ENCODE peak calls at places on chromosomes 16 and 17, in ten cellular contexts. One of them, this sample, is unnamed.

GRCh38 chr16:72149676-72150464 is 22.1 kb downstream of the PMFBP1 start:
- DNase-seq in LoVo: no peak
- DNase-seq in GM23248: no peak
- DNase-seq in G401: peak; percentile 17
- DNase-seq in CD4-positive, alpha-beta memory T cell: no peak
- DNase-seq in glomerular endothelial cell: no peak
- DNase-seq in upper lobe of right lung: no peak
- DNase-seq in neural progenitor cell: peak; percentile 46
- DNase-seq in brain microvascular endothelial cell: no peak
- DNase-seq in NCI-H460: no peak
- DNase-seq in this sample: peak; percentile 59

GRCh38 chr17:61404702-61405046 is 5.0 kb downstream of the TBX2 start:
- DNase-seq in LoVo: no peak
- DNase-seq in GM23248: no peak
- DNase-seq in G401: no peak
- DNase-seq in CD4-positive, alpha-beta memory T cell: no peak
- DNase-seq in glomerular endothelial cell: no peak
- DNase-seq in upper lobe of right lung: peak; percentile 59
- DNase-seq in neural progenitor cell: no peak
- DNase-seq in brain microvascular endothelial cell: no peak
- DNase-seq in NCI-H460: no peak
- DNase-seq in this sample: no peak

GRCh38 chr17:1718362-1719165 is 5.9 kb upstream of the WDR81 start:
- DNase-seq in LoVo: no peak
- DNase-seq in GM23248: no peak
- DNase-seq in G401: no peak
- DNase-seq in CD4-positive, alpha-beta memory T cell: no peak
- DNase-seq in glomerular endothelial cell: no peak
- DNase-seq in upper lobe of right lung: peak; percentile 67
- DNase-seq in neural progenitor cell: no peak
- DNase-seq in brain microvascular endothelial cell: no peak
- DNase-seq in NCI-H460: no peak
- DNase-seq in this sample: peak; percentile 27

GRCh38 chr17:4136373-4136772 is 6.5 kb downstream of the ZZEF1 start:
- DNase-seq in LoVo: no peak
- DNase-seq in GM23248: no peak
- DNase-seq in G401: no peak
- DNase-seq in CD4-positive, alpha-beta memory T cell: no peak
- DNase-seq in glomerular endothelial cell: no peak
- DNase-seq in upper lobe of right lung: peak; percentile 89
- DNase-seq in neural progenitor cell: no peak
- DNase-seq in brain microvascular endothelial cell: no peak
- DNase-seq in NCI-H460: no peak
- DNase-seq in this sample: no peak

GRCh38 chr17:65121916-65122821 is 15.0 kb upstream of the RGS9 start:
- DNase-seq in LoVo: no peak
- DNase-seq in GM23248: no peak
- DNase-seq in G401: no peak
- DNase-seq in CD4-positive, alpha-beta memory T cell: no peak
- DNase-seq in glomerular endothelial cell: no peak
- DNase-seq in upper lobe of right lung: no peak
- DNase-seq in neural progenitor cell: no peak
- DNase-seq in brain microvascular endothelial cell: no peak
- DNase-seq in NCI-H460: no peak
- DNase-seq in this sample: no peak

GRCh38 chr16:66996324-66996982 is 8.1 kb downstream of the CES4A start:
- DNase-seq in LoVo: no peak
- DNase-seq in GM23248: peak; percentile 90
- DNase-seq in G401: peak; percentile 37
- DNase-seq in CD4-positive, alpha-beta memory T cell: no peak
- DNase-seq in glomerular endothelial cell: no peak
- DNase-seq in upper lobe of right lung: peak; percentile 69
- DNase-seq in neural progenitor cell: no peak
- DNase-seq in brain microvascular endothelial cell: peak; percentile 25
- DNase-seq in NCI-H460: no peak
- DNase-seq in this sample: no peak

GRCh38 chr17:83113792-83114191 is 34.4 kb downstream of the METRNL start:
- DNase-seq in LoVo: no peak
- DNase-seq in GM23248: no peak
- DNase-seq in G401: no peak
- DNase-seq in CD4-positive, alpha-beta memory T cell: no peak
- DNase-seq in glomerular endothelial cell: no peak
- DNase-seq in upper lobe of right lung: no peak
- DNase-seq in neural progenitor cell: no peak
- DNase-seq in brain microvascular endothelial cell: no peak
- DNase-seq in NCI-H460: no peak
- DNase-seq in this sample: no peak

GRCh38 chr16:49575352-49576172 is 202.0 kb downstream of the C16orf78 start:
- DNase-seq in LoVo: no peak
- DNase-seq in GM23248: no peak
- DNase-seq in G401: no peak
- DNase-seq in CD4-positive, alpha-beta memory T cell: no peak
- DNase-seq in glomerular endothelial cell: no peak
- DNase-seq in upper lobe of right lung: no peak
- DNase-seq in neural progenitor cell: no peak
- DNase-seq in brain microvascular endothelial cell: no peak
- DNase-seq in NCI-H460: no peak
- DNase-seq in this sample: peak; percentile 66

GRCh38 chr16:62665269-62665668 is 629.0 kb upstream of the CDH8 start:
- DNase-seq in LoVo: no peak
- DNase-seq in GM23248: no peak
- DNase-seq in G401: no peak
- DNase-seq in CD4-positive, alpha-beta memory T cell: no peak
- DNase-seq in glomerular endothelial cell: no peak
- DNase-seq in upper lobe of right lung: no peak
- DNase-seq in neural progenitor cell: peak; percentile 85
- DNase-seq in brain microvascular endothelial cell: no peak
- DNase-seq in NCI-H460: no peak
- DNase-seq in this sample: peak; percentile 80